ENCODE peak calls at places on chromosomes 6 and 20, in four cellular contexts. B is stomach, S is iPS DF 6.9, X is pancreas. V is an unnamed sample.

GRCh38 chr6:144171406-144171805 is 21.1 kb downstream of the STX11 start:
- DNase-seq in S (no peak), B (no peak), X (no peak), V (no peak)

GRCh38 chr6:90468080-90468479 is 118.8 kb downstream of the MAP3K7 start:
- DNase-seq in X (no peak), B (no peak), S (no peak), V (no peak)

GRCh38 chr6:109465772-109466171 is 10.2 kb upstream of the MICAL1 start:
- DNase-seq in X (no peak), B (peak), S (no peak), V (peak)

GRCh38 chr20:32934580-32934979 is 69.7 kb downstream of the SUN5 start:
- DNase-seq in S (no peak), B (no peak), X (no peak), V (no peak)

GRCh38 chr6:129282053-129282452 is 399.1 kb downstream of the LAMA2 start:
- DNase-seq in B (no peak), X (no peak), S (no peak), V (no peak)

GRCh38 chr20:21390768-21391167 is 6.6 kb downstream of the NKX2-4 start:
- DNase-seq in B (no peak), X (no peak), S (no peak), V (no peak)

GRCh38 chr6:168915855-168916254 is 337.8 kb downstream of the THBS2 start:
- DNase-seq in B (no peak), X (no peak), S (no peak), V (no peak)

GRCh38 chr20:44204832-44205215 is 5.7 kb downstream of the OSER1 start:
- DNase-seq in X (no peak), S (no peak), B (no peak), V (no peak)

GRCh38 chr6:19986691-19987438 is 149.7 kb downstream of the ID4 start:
- DNase-seq in B (no peak), X (no peak), S (no peak), V (no peak)

GRCh38 chr6:169826697-169827096 is 75.3 kb downstream of the ERMARD start:
- DNase-seq in X (no peak), B (no peak), S (no peak), V (no peak)

GRCh38 chr6:154298297-154298696 is 58.3 kb downstream of the IPCEF1 start:
- DNase-seq in X (no peak), S (no peak), B (no peak), V (no peak)

GRCh38 chr6:112877134-112878100 is 530.3 kb downstream of the RFPL4B start:
- DNase-seq in X (no peak), S (no peak), B (no peak), V (no peak)
- H3K27ac ChIP-seq in X (no peak), S (no peak), B (no peak), V (no peak)

GRCh38 chr20:3784863-3785239 is 1.7 kb downstream of the CENPB start:
- DNase-seq in S (no peak), X (no peak), B (no peak), V (no peak)

GRCh38 chr20:3785240-3786125 is 1.1 kb downstream of the CENPB start:
- DNase-seq in S (no peak), B (peak), X (peak), V (no peak)

GRCh38 chr20:3786665-3787639 is at the start of gene CENPB:
- DNase-seq in S (no peak), X (peak), B (peak), V (peak)

GRCh38 chr20:3784226-3784853 is 2.2 kb downstream of the CENPB start:
- DNase-seq in X (no peak), B (no peak), S (no peak), V (no peak)

DNA sequence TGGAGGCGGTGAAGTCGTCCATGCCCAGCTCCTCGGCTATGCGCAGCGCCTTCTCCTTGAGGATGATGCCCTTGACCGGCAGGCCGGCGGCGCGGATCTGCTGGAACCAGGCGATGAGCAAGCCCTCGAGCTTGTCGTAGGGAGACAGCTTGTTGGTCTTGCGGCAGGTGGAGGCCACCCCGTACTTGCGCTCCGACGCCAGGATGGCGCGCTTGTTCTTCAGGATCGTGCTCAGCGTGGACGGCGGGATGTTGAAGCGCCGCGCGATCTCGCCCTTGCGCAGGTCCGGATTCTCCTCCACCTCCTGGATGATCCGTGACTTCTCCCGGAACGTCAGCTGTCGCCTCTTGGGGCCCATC is 435 bp downstream of the CENPB start:
- DNase-seq in B (peak), S (no peak), X (peak), V (peak)
- H3K27ac ChIP-seq in B (peak), S (no peak), X (peak), V (peak)

GRCh38 chr6:139515511-139515910 is 141.1 kb upstream of the CITED2 start:
- DNase-seq in X (no peak), S (no peak), B (no peak), V (no peak)
- H3K27ac ChIP-seq in X (no peak), S (no peak), B (no peak), V (no peak)

GRCh38 chr20:46683620-46683938 is 5.7 kb downstream of the TP53RK start:
- DNase-seq in S (no peak), B (no peak), X (no peak), V (no peak)

GRCh38 chr20:46681032-46681854 is 8.0 kb downstream of the TP53RK start:
- DNase-seq in X (peak), S (no peak), B (peak), V (peak)

GRCh38 chr20:46683068-46683477 is 6.2 kb downstream of the TP53RK start:
- DNase-seq in X (no peak), B (no peak), S (no peak), V (no peak)

GRCh38 chr20:46680684-46681031 is 8.6 kb downstream of the TP53RK start:
- DNase-seq in S (no peak), X (no peak), B (no peak), V (no peak)

GRCh38 chr20:46682063-46682821 is 7.0 kb downstream of the TP53RK start:
- DNase-seq in B (no peak), S (no peak), X (no peak), V (no peak)
- H3K27ac ChIP-seq in B (no peak), S (no peak), X (no peak), V (no peak)

GRCh38 chr6:30101939-30102700 is 10.8 kb downstream of the TRIM31 start:
- DNase-seq in B (peak), X (peak), S (peak), V (peak)
- H3K27ac ChIP-seq in B (peak), X (peak), S (no peak), V (peak)

DNA sequence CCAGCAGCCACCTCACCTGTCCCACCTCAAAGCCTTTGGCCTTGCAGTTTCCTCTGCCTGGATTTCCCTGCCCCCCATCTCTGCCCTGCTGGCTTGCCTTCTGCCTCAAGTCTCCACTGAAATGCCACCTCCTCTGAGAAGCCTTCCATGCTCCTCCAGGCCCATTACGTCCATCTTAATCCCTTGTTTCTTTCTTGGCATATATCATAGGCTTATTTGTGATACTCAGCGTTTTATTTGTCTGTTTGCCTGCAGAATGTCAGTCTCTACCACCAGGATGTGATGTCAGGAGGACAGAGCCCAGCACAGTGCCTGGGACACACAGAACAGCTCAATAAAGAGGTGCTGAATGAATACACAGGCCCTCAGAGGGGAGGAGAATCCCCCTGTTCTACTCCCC is 24.4 kb upstream of the TLDC2 start:
- DNase-seq in B (no peak), S (no peak), X (no peak), V (no peak)
- H3K27ac ChIP-seq in B (peak), S (no peak), X (no peak), V (peak)

GRCh38 chr20:41017448-41018042 is 11.1 kb upstream of the TOP1 start:
- DNase-seq in S (no peak), X (no peak), B (no peak), V (no peak)

GRCh38 chr20:41023549-41023948 is 5.1 kb upstream of the TOP1 start:
- DNase-seq in X (no peak), B (no peak), S (no peak), V (no peak)

GRCh38 chr20:41014557-41015088 is 14.0 kb upstream of the TOP1 start:
- DNase-seq in B (no peak), S (no peak), X (no peak), V (no peak)

GRCh38 chr20:41018153-41018552 is 10.5 kb upstream of the TOP1 start:
- DNase-seq in X (no peak), S (no peak), B (no peak), V (no peak)
- H3K27ac ChIP-seq in X (no peak), S (no peak), B (no peak), V (no peak)

GRCh38 chr6:104954091-104954797 is 2.7 kb upstream of the LIN28B start:
- DNase-seq in S (no peak), X (no peak), B (no peak), V (no peak)

GRCh38 chr6:104952911-104953409 is 3.9 kb upstream of the LIN28B start:
- DNase-seq in S (no peak), X (no peak), B (no peak), V (no peak)

GRCh38 chr6:104949206-104949605 is 7.7 kb upstream of the LIN28B start:
- DNase-seq in B (no peak), S (no peak), X (no peak), V (no peak)

GRCh38 chr6:104953410-104953953 is 3.4 kb upstream of the LIN28B start:
- DNase-seq in S (no peak), X (no peak), B (no peak), V (no peak)

DNA sequence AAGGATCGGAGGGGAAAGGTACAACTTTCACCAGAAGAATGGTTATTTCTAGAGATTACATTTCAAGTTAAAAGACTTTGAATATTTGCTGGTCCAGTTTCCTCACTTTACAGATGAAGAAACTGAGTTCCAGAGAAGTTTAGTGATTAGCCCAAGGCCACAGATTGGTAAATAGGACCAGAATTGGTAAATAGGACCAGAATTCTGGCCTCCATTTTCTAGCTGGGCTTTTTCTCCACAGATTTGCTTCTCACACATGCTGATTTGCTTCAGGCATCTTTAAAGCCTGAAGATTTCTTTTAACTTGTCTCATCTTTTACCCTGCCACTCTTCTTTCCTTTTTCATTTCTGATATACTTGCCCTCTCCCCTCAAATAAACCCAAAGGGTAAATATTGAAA is 5.2 kb upstream of the LIN28B start:
- DNase-seq in S (no peak), X (no peak), B (no peak), V (no peak)
- H3K27ac ChIP-seq in S (no peak), X (no peak), B (no peak), V (no peak)

V was measured in caudate nucleus.